ENCODE peak calls at places on chromosomes 11 and 22, in ten cellular contexts. N is Caco-2, P is fibroblast of mammary gland, L is right lobe of liver, A is OCI-LY7, I is endothelial cell, H is RWPE1, S is MM.1S, W is omental fat pad, M is kidney epithelial cell. Q is an unnamed sample.

GRCh38 chr22:37661160-37661924 is 2.8 kb downstream of the PDXP start:
- DNase-seq in N (no peak), P (peak; percentile 76), L (no peak), A (peak; percentile 57), I (no peak), H (no peak), S (no peak), W (no peak), M (no peak), Q (no peak)

GRCh38 chr11:57598831-57599155 is 1.3 kb downstream of the SERPING1 start:
- DNase-seq in N (no peak), P (peak; percentile 58), L (peak; percentile 35), A (no peak), I (no peak), H (no peak), S (no peak), W (no peak), M (no peak), Q (no peak)

GRCh38 chr11:74683279-74683871 is 47.9 kb downstream of the CHRDL2 start:
- DNase-seq in N (peak; percentile 17), P (no peak), L (no peak), A (no peak), I (peak; percentile 34), H (no peak), S (no peak), W (no peak), M (no peak), Q (no peak)

GRCh38 chr11:98549571-98549970 is 471.2 kb upstream of the CNTN5 start:
- DNase-seq in N (no peak), P (no peak), L (no peak), A (no peak), I (no peak), H (no peak), S (no peak), W (no peak), M (no peak), Q (no peak)

GRCh38 chr11:118010738-118011461 is 24.7 kb downstream of the IL10RA start:
- DNase-seq in N (no peak), P (no peak), L (peak; percentile 61), A (peak; percentile 93), I (no peak), H (no peak), S (peak; percentile 72), W (no peak), M (no peak), Q (peak; percentile 88)

GRCh38 chr11:60498399-60498798 is 5.8 kb downstream of the MS4A12 start:
- DNase-seq in N (no peak), P (no peak), L (no peak), A (peak; percentile 61), I (no peak), H (no peak), S (no peak), W (no peak), M (no peak), Q (no peak)

GRCh38 chr11:83051760-83052671 is 19.7 kb downstream of the RAB30 start:
- DNase-seq in N (no peak), P (peak; percentile 98), L (peak; percentile 32), A (no peak), I (no peak), H (peak; percentile 90), S (no peak), W (no peak), M (no peak), Q (no peak)

GRCh38 chr22:29385305-29385704 is 3.1 kb downstream of the AP1B1 start:
- DNase-seq in N (peak; percentile 73), P (no peak), L (no peak), A (no peak), I (no peak), H (no peak), S (no peak), W (no peak), M (no peak), Q (no peak)

GRCh38 chr22:28477556-28477955 is 202.1 kb downstream of the TTC28 start:
- DNase-seq in N (no peak), P (no peak), L (no peak), A (no peak), I (no peak), H (peak; percentile 4), S (no peak), W (no peak), M (no peak), Q (no peak)

GRCh38 chr11:13896990-13897353 is 65.6 kb upstream of the SPON1 start:
- DNase-seq in N (no peak), P (no peak), L (no peak), A (peak; percentile 40), I (no peak), H (no peak), S (no peak), W (no peak), M (no peak), Q (no peak)

GRCh38 chr11:63521896-63522295 is 14.7 kb upstream of the PLAAT4 start:
- DNase-seq in N (no peak), P (no peak), L (no peak), A (no peak), I (no peak), H (no peak), S (no peak), W (no peak), M (no peak), Q (no peak)

GRCh38 chr11:27153136-27153535 is 112.5 kb downstream of the BBOX1 start:
- DNase-seq in N (no peak), P (peak; percentile 20), L (no peak), A (peak; percentile 11), I (no peak), H (no peak), S (no peak), W (no peak), M (no peak), Q (no peak)

GRCh38 chr11:73293356-73293936 is 14.6 kb upstream of the ARHGEF17 start:
- DNase-seq in N (no peak), P (no peak), L (no peak), A (no peak), I (no peak), H (no peak), S (no peak), W (no peak), M (no peak), Q (no peak)

GRCh38 chr22:29359469-29359868 is 28.9 kb downstream of the AP1B1 start:
- DNase-seq in N (peak; percentile 49), P (peak; percentile 55), L (peak; percentile 61), A (peak; percentile 37), I (peak; percentile 54), H (peak; percentile 11), S (no peak), W (no peak), M (no peak), Q (no peak)

GRCh38 chr11:64263947-64264317 is 12.6 kb downstream of the PLCB3 start:
- DNase-seq in N (no peak), P (no peak), L (no peak), A (no peak), I (no peak), H (no peak), S (no peak), W (no peak), M (no peak), Q (no peak)

GRCh38 chr22:41092023-41092817 is at the start of gene EP300:
- DNase-seq in N (peak; percentile 86), P (peak; percentile 69), L (peak; percentile 89), A (peak; percentile 81), I (peak; percentile 68), H (peak; percentile 36), S (peak; percentile 90), W (peak; percentile 48), M (peak; percentile 14), Q (peak; percentile 88)
- TF ChIP-seq CTCF in N (peak; percentile 30), P (no peak), L (peak; percentile 11), A (no peak), I (no peak), H (no peak), S (peak; percentile 22), W (no peak), M (peak; percentile 23), Q (no peak)

GRCh38 chr11:1054143-1055108 is 17.9 kb upstream of the MUC6 start:
- DNase-seq in N (peak; percentile 32), P (peak; percentile 27), L (peak; percentile 11), A (no peak), I (no peak), H (no peak), S (no peak), W (no peak), M (no peak), Q (no peak)
- TF ChIP-seq CTCF in N (no peak), P (no peak), L (no peak), A (no peak), I (no peak), H (no peak), S (no peak), W (no peak), M (no peak), Q (no peak)

GRCh38 chr22:21022507-21022906 is 7.5 kb downstream of the P2RX6 start:
- DNase-seq in N (no peak), P (no peak), L (no peak), A (no peak), I (no peak), H (no peak), S (no peak), W (no peak), M (no peak), Q (no peak)

GRCh38 chr22:21025266-21025665 is 7.1 kb downstream of the SLC7A4 start:
- DNase-seq in N (no peak), P (no peak), L (no peak), A (no peak), I (no peak), H (no peak), S (no peak), W (no peak), M (no peak), Q (peak; percentile 50)

GRCh38 chr22:21025763-21026755 is 6.3 kb downstream of the SLC7A4 start:
- DNase-seq in N (no peak), P (no peak), L (no peak), A (no peak), I (no peak), H (no peak), S (no peak), W (no peak), M (no peak), Q (peak; percentile 25)

GRCh38 chr22:21020802-21021429 is 6.0 kb downstream of the P2RX6 start:
- DNase-seq in N (no peak), P (no peak), L (no peak), A (peak; percentile 56), I (no peak), H (no peak), S (no peak), W (no peak), M (no peak), Q (peak; percentile 75)

GRCh38 chr22:21022955-21023614 is 8.1 kb downstream of the P2RX6 start:
- DNase-seq in N (no peak), P (no peak), L (no peak), A (no peak), I (no peak), H (no peak), S (no peak), W (no peak), M (no peak), Q (no peak)
- TF ChIP-seq CTCF in N (peak; percentile 9), P (no peak), L (no peak), A (peak; percentile 42), I (peak; percentile 18), H (no peak), S (peak; percentile 12), W (no peak), M (no peak), Q (no peak)

DNA sequence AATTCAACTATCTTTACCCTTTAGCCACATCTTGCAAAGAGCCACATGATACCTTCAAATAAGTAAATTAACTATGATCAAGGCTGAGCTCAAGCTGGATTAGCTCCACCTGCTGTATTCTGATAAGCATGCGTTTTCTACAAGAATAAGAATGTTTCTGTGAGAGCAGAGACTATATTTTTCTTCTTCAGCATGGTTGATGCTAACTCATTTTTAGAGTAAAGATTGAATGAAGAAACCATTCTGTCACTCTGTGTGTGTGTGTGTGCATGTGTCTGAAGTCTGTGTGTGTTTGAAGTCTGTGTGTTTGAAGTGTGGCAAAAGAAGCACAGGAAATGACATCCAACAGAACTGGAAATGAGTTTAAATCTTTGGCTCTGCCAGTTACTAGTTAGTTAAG is 12.0 kb upstream of the LAYN start:
- DNase-seq in N (no peak), P (no peak), L (no peak), A (peak; percentile 8), I (no peak), H (no peak), S (no peak), W (no peak), M (no peak), Q (no peak)
- TF ChIP-seq CTCF in N (no peak), P (peak; percentile 5), L (no peak), A (peak; percentile 53), I (no peak), H (no peak), S (peak; percentile 26), W (no peak), M (peak; percentile 21), Q (no peak)

Q was measured in GM13976.